ENCODE peak calls at places on chromosome 13, in eight cellular contexts. L, W, C, B, O, N, Q and R are unnamed samples.

GRCh38 chr13:102012299-102013293 is 389.3 kb downstream of the FGF14 start:
- DNase-seq in B (peak), Q (no peak), L (no peak), C (no peak), O (no peak), W (no peak), N (no peak), R (no peak)

GRCh38 chr13:103542648-103543047 is 476.4 kb upstream of the SLC10A2 start:
- DNase-seq in W (no peak), C (no peak), B (no peak), O (no peak), N (no peak), L (no peak), Q (no peak), R (no peak)

GRCh38 chr13:50128406-50129048 is 113.3 kb downstream of the KCNRG start:
- DNase-seq in L (no peak), N (no peak), W (no peak), B (no peak), C (no peak), O (no peak), Q (peak), R (no peak)

GRCh38 chr13:38688674-38689073 is 1.8 kb downstream of the FREM2 start:
- DNase-seq in C (no peak), W (no peak), O (no peak), B (no peak), N (no peak), L (no peak), Q (no peak), R (no peak)

GRCh38 chr13:20826810-20827560 is 53.2 kb upstream of the EEF1AKMT1 start:
- DNase-seq in Q (no peak), B (no peak), C (no peak), W (peak), N (no peak), L (no peak), O (no peak), R (no peak)

GRCh38 chr13:105410602-105411001 is 1124.9 kb downstream of the EFNB2 start:
- DNase-seq in C (no peak), N (no peak), B (peak), W (no peak), L (peak), O (peak), Q (peak), R (peak)

GRCh38 chr13:47076536-47076935 is 179.7 kb upstream of the HTR2A start:
- DNase-seq in N (no peak), L (no peak), B (no peak), Q (no peak), C (no peak), O (no peak), W (no peak), R (no peak)

GRCh38 chr13:40087021-40088002 is 431.9 kb downstream of the COG6 start:
- DNase-seq in L (peak), N (peak), C (no peak), B (no peak), O (no peak), W (no peak), Q (no peak), R (no peak)

GRCh38 chr13:43014162-43014561 is 9.2 kb upstream of the DNAJC15 start:
- DNase-seq in B (no peak), C (no peak), W (peak), Q (no peak), L (no peak), N (no peak), O (no peak), R (no peak)

GRCh38 chr13:110121312-110122083 is 185.5 kb downstream of the COL4A1 start:
- DNase-seq in N (no peak), O (no peak), W (no peak), Q (no peak), C (no peak), L (no peak), B (no peak), R (no peak)

GRCh38 chr13:114257014-114257413 is 22.3 kb downstream of the CDC16 start:
- DNase-seq in W (no peak), C (no peak), N (no peak), Q (no peak), O (no peak), B (no peak), L (no peak), R (no peak)